ENCODE peak calls at places on chromosome 12, in nine cellular contexts. E is AG04450; K is neural progenitor cell; O is SJSA1; Y is CD8-positive, alpha-beta T cell; P is astrocyte; U is psoas muscle; A is HepG2; R is prostate gland. J is an unnamed sample.

GRCh38 chr12:81492131-81492720 is 266.9 kb downstream of the PPFIA2 start:
- DNase-seq in P (peak; percentile 25), U (no peak), O (no peak), K (no peak), R (no peak), Y (no peak), A (no peak), E (no peak), J (no peak)

GRCh38 chr12:109287811-109288469 is 21.1 kb downstream of the FOXN4 start:
- DNase-seq in K (no peak), Y (no peak), A (no peak), P (no peak), R (no peak), O (no peak), E (no peak), U (peak; percentile 10), J (no peak)

GRCh38 chr12:63967781-63968180 is 123.3 kb downstream of the SRGAP1 start:
- DNase-seq in Y (no peak), K (no peak), O (no peak), U (no peak), R (no peak), A (no peak), E (no peak), P (peak; percentile 35), J (no peak)

GRCh38 chr12:117261267-117261666 is 71.0 kb upstream of the FBXO21 start:
- DNase-seq in Y (no peak), A (no peak), K (no peak), R (no peak), P (peak; percentile 8), E (no peak), O (no peak), U (no peak), J (no peak)

GRCh38 chr12:105910030-105910429 is 228.7 kb downstream of the NUAK1 start:
- DNase-seq in E (no peak), A (no peak), Y (no peak), P (peak; percentile 46), R (no peak), U (no peak), K (no peak), O (no peak), J (no peak)

GRCh38 chr12:132315951-132316350 is 13.4 kb downstream of the GALNT9 start:
- DNase-seq in U (peak; percentile 2), O (no peak), P (no peak), A (no peak), K (no peak), R (no peak), Y (no peak), E (no peak), J (no peak)

GRCh38 chr12:69933115-69933552 is 108.1 kb downstream of the MYRFL start:
- DNase-seq in A (no peak), P (no peak), E (no peak), O (no peak), Y (no peak), K (peak; percentile 69), R (no peak), U (no peak), J (no peak)

GRCh38 chr12:50099302-50100008 is 4.4 kb upstream of the GPD1 start:
- DNase-seq in U (no peak), Y (no peak), A (no peak), O (no peak), P (no peak), E (no peak), K (no peak), R (no peak), J (no peak)

GRCh38 chr12:87136330-87136976 is 880.3 kb upstream of the MGAT4C start:
- DNase-seq in Y (no peak), A (no peak), R (no peak), P (peak; percentile 57), K (no peak), E (peak; percentile 30), U (no peak), O (no peak), J (no peak)

GRCh38 chr12:6195665-6196535 is 4.3 kb upstream of the CD9 start:
- DNase-seq in R (peak; percentile 89), A (peak; percentile 70), K (peak; percentile 86), U (peak; percentile 83), P (peak; percentile 74), E (peak; percentile 68), O (peak; percentile 88), Y (peak; percentile 67), J (peak; percentile 89)

GRCh38 chr12:1922985-1923384 is 4.5 kb upstream of the CACNA2D4 start:
- DNase-seq in Y (no peak), R (no peak), A (no peak), O (no peak), E (no peak), P (no peak), U (no peak), K (no peak), J (no peak)

GRCh38 chr12:131896080-131896810 is 1.8 kb downstream of the ULK1 start:
- DNase-seq in U (peak; percentile 94), Y (peak; percentile 41), P (peak; percentile 83), E (peak; percentile 63), K (peak; percentile 91), A (peak; percentile 83), O (peak; percentile 82), R (peak; percentile 95), J (peak; percentile 90)

GRCh38 chr12:34384693-34385092 is 362.4 kb downstream of the ALG10 start:
- DNase-seq in P (no peak), U (no peak), O (no peak), E (no peak), A (no peak), Y (no peak), R (no peak), K (no peak), J (no peak)

GRCh38 chr12:34388636-34389377 is 366.5 kb downstream of the ALG10 start:
- DNase-seq in Y (no peak), K (no peak), P (no peak), U (no peak), O (no peak), A (no peak), E (no peak), R (no peak), J (no peak)

GRCh38 chr12:34387711-34388635 is 365.7 kb downstream of the ALG10 start:
- DNase-seq in E (no peak), O (no peak), Y (no peak), K (no peak), R (no peak), P (no peak), A (no peak), U (no peak), J (peak; percentile 18)

GRCh38 chr12:34386621-34387255 is 364.4 kb downstream of the ALG10 start:
- DNase-seq in O (no peak), R (no peak), P (no peak), E (no peak), U (no peak), A (no peak), K (no peak), Y (no peak), J (peak; percentile 16)

DNA sequence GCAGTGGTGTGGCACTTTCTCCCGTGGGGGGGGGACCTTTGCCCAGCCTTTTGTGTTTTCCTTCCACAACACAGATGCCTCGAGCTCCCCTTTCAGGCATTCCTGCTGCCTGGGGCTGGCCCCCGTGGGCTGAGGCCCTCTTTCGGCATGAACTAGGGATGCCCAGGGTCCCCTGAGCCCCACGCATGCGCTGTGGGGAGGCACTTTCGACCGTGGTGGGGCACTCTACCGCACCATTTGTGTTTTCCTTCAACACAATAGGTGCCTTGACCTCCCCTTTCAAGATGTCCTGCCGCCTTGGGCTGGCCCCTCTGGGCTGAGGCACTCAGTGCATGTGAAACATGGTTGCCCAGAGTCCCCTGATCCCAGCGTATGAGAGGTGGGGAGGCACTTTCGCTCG is 363.7 kb downstream of the ALG10 start:
- DNase-seq in U (no peak), P (no peak), E (no peak), A (no peak), O (no peak), K (no peak), R (no peak), Y (no peak), J (no peak)
- H3K9me3 ChIP-seq in U (no peaks in the 10 kb centered on the region), P (peaks cover 23% of the 10 kb centered on the region), E (peaks cover 100% of the 10 kb centered on the region), A (no peaks in the 10 kb centered on the region), O (peaks cover 20% of the 10 kb centered on the region), K (peaks cover 4% of the 10 kb centered on the region), R (no peaks in the 10 kb centered on the region), Y (no peaks in the 10 kb centered on the region), J (no peaks in the 10 kb centered on the region)

GRCh38 chr12:31297572-31298509 is 28.1 kb downstream of the SINHCAF start:
- DNase-seq in Y (no peak), R (no peak), U (no peak), A (no peak), E (no peak), K (no peak), O (no peak), P (no peak), J (no peak)

GRCh38 chr12:31300783-31301182 is 25.2 kb downstream of the SINHCAF start:
- DNase-seq in U (no peak), E (no peak), P (no peak), K (no peak), Y (no peak), O (no peak), R (no peak), A (no peak), J (no peak)

GRCh38 chr12:31298510-31298904 is 27.4 kb downstream of the SINHCAF start:
- DNase-seq in E (no peak), K (no peak), P (no peak), U (no peak), R (no peak), A (no peak), O (no peak), Y (no peak), J (no peak)

GRCh38 chr12:31301311-31301710 is 24.6 kb downstream of the SINHCAF start:
- DNase-seq in E (no peak), Y (no peak), U (no peak), R (no peak), P (no peak), A (no peak), K (no peak), O (no peak), J (no peak)

GRCh38 chr12:31300341-31300740 is 25.6 kb downstream of the SINHCAF start:
- DNase-seq in P (no peak), K (no peak), O (no peak), Y (no peak), A (no peak), U (no peak), E (no peak), R (no peak), J (no peak)
- H3K27ac ChIP-seq in P (no peak overlapping the region), K (peak overlapping the region; percentile 18), O (no peak overlapping the region), Y (no peak overlapping the region), A (no peak overlapping the region), U (no peak overlapping the region), E (no peak overlapping the region), R (no peak overlapping the region), J (no peak overlapping the region)

DNA sequence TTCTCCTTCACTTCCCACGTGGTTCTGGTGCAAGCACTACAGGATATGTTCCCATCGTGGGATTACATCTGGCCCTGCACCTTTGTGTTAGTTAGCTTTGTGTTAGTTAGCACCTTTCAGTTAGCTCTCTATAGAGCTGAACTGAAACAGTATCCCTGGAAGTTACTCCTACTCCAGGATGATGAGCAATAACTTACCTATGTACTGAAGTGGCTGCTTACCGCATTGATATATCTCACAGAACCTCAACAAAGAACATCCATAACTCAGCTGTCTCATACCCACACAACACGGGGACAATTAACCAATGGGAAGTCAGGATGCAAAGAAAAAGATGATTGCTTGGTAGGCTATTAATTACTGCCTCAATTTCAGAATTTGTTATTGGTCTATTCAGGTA is 146.6 kb downstream of the ASCL4 start:
- DNase-seq in K (no peak), E (no peak), O (no peak), R (no peak), P (no peak), A (no peak), U (no peak), Y (no peak), J (no peak)
- H3K9me3 ChIP-seq in K (no peaks in the 10 kb centered on the region), E (no peaks in the 10 kb centered on the region), O (no peaks in the 10 kb centered on the region), R (no peaks in the 10 kb centered on the region), P (no peaks in the 10 kb centered on the region), A (no peaks in the 10 kb centered on the region), U (no peaks in the 10 kb centered on the region), Y (no peaks in the 10 kb centered on the region), J (no peaks in the 10 kb centered on the region)

GRCh38 chr12:20440408-20440807 is 72.1 kb downstream of the PDE3A start:
- DNase-seq in O (no peak), P (no peak), Y (no peak), A (no peak), U (no peak), K (no peak), E (no peak), R (no peak), J (no peak)
- H3K27ac ChIP-seq in O (no peak overlapping the region), P (no peak overlapping the region), Y (no peak overlapping the region), A (no peak overlapping the region), U (no peak overlapping the region), K (no peak overlapping the region), E (no peak overlapping the region), R (no peak overlapping the region), J (no peak overlapping the region)

J was measured in right cardiac atrium.